ENCODE peak calls at places on chromosomes 12 and 14, in five cellular contexts. W is LNCaP clone FGC, S is T-helper 9 cell, E is pons, L is GM03348. U is an unnamed sample.

GRCh38 chr12:88944403-88944802 is 364.1 kb upstream of the KITLG start:
- DNase-seq in W (no peak), S (no peak), E (no peak), L (peak; percentile 3), U (no peak)

GRCh38 chr14:32311294-32312009 is 17.6 kb upstream of the AKAP6 start:
- DNase-seq in W (no peak), S (no peak), E (no peak), L (no peak), U (no peak)

GRCh38 chr14:103746706-103747105 is 31.1 kb downstream of the ZFYVE21 start:
- DNase-seq in W (no peak), S (no peak), E (no peak), L (no peak), U (no peak)

GRCh38 chr12:44960856-44961255 is 84.7 kb upstream of the NELL2 start:
- DNase-seq in W (no peak), S (no peak), E (no peak), L (no peak), U (no peak)

GRCh38 chr14:104361921-104362681 is 217.5 kb upstream of the C14orf180 start:
- DNase-seq in W (no peak), S (no peak), E (no peak), L (no peak), U (no peak)

GRCh38 chr12:101047652-101048051 is 162.4 kb downstream of the SLC5A8 start:
- DNase-seq in W (peak; percentile 57), S (no peak), E (no peak), L (no peak), U (no peak)

GRCh38 chr14:102925646-102926045 is 3.2 kb downstream of the AMN start:
- DNase-seq in W (no peak), S (no peak), E (no peak), L (no peak), U (no peak)

GRCh38 chr12:106522708-106523107 is 60.1 kb upstream of the RFX4 start:
- DNase-seq in W (no peak), S (no peak), E (no peak), L (no peak), U (no peak)

GRCh38 chr12:66168410-66168809 is 1.4 kb downstream of the TMBIM4 start:
- DNase-seq in W (no peak), S (no peak), E (no peak), L (no peak), U (no peak)

GRCh38 chr12:90036641-90037040 is 328.0 kb upstream of the ATP2B1 start:
- DNase-seq in W (no peak), S (no peak), E (no peak), L (peak; percentile 42), U (no peak)

GRCh38 chr12:93085383-93086287 is 156.5 kb upstream of the EEA1 start:
- DNase-seq in W (no peak), S (no peak), E (no peak), L (no peak), U (no peak)

GRCh38 chr14:89108608-89109007 is 284.2 kb downstream of the TTC8 start:
- DNase-seq in W (no peak), S (no peak), E (no peak), L (no peak), U (no peak)

GRCh38 chr12:108911915-108912314 is 32.0 kb downstream of the DAO start:
- DNase-seq in W (peak; percentile 4), S (no peak), E (no peak), L (no peak), U (no peak)

GRCh38 chr12:20264608-20265114 is 103.7 kb upstream of the PDE3A start:
- DNase-seq in W (no peak), S (no peak), E (no peak), L (no peak), U (no peak)

GRCh38 chr14:39773387-39773786 is 341.2 kb upstream of the FBXO33 start:
- DNase-seq in W (no peak), S (no peak), E (no peak), L (no peak), U (no peak)

GRCh38 chr14:46580941-46581671 is 70.5 kb downstream of the RPL10L start:
- DNase-seq in W (peak; percentile 23), S (no peak), E (peak; percentile 52), L (peak; percentile 19), U (peak; percentile 21)

GRCh38 chr12:86772688-86773087 is 516.5 kb upstream of the MGAT4C start:
- DNase-seq in W (no peak), S (no peak), E (no peak), L (no peak), U (no peak)

GRCh38 chr12:24042651-24043050 is 93.2 kb upstream of the SOX5 start:
- DNase-seq in W (no peak), S (no peak), E (no peak), L (no peak), U (no peak)

GRCh38 chr12:13200841-13201240 is 4.3 kb downstream of the EMP1 start:
- DNase-seq in W (no peak), S (no peak), E (no peak), L (no peak), U (no peak)

GRCh38 chr12:1439201-1439600 is 155.2 kb downstream of the FBXL14 start:
- DNase-seq in W (peak; percentile 75), S (no peak), E (no peak), L (no peak), U (no peak)

GRCh38 chr14:37124617-37125016 is 47.8 kb downstream of the SLC25A21 start:
- DNase-seq in W (no peak), S (no peak), E (no peak), L (no peak), U (no peak)

GRCh38 chr12:7142057-7142644 is 12.0 kb downstream of the CLSTN3 start:
- DNase-seq in W (no peak), S (peak; percentile 43), E (no peak), L (peak; percentile 81), U (peak; percentile 16)

GRCh38 chr14:106491851-106492250 is 965.5 kb downstream of the TMEM121 start:
- DNase-seq in W (peak; percentile 11), S (no peak), E (no peak), L (no peak), U (no peak)

GRCh38 chr14:99320621-99321235 is 48.7 kb upstream of the BCL11B start:
- DNase-seq in W (no peak), S (no peak), E (no peak), L (no peak), U (no peak)

GRCh38 chr12:89390802-89391673 is 38.7 kb upstream of the DUSP6 start:
- DNase-seq in W (no peak), S (no peak), E (no peak), L (peak; percentile 54), U (no peak)

GRCh38 chr12:9049520-9050133 is 60.3 kb downstream of the KLRG1 start:
- DNase-seq in W (peak; percentile 42), S (no peak), E (peak; percentile 62), L (peak; percentile 46), U (no peak)

GRCh38 chr12:31369712-31370521 is 44.0 kb upstream of the SINHCAF start:
- DNase-seq in W (no peak), S (no peak), E (no peak), L (peak; percentile 57), U (no peak)

GRCh38 chr12:94074970-94075695 is 73.2 kb upstream of the PLXNC1 start:
- DNase-seq in W (no peak), S (no peak), E (peak; percentile 32), L (peak; percentile 90), U (peak; percentile 31)